ENCODE peak calls at places on chromosome 13, in four cellular contexts. One of them, this sample, is unnamed.

GRCh38 chr13:28819046-28819747 is 942 bp upstream of the MTUS2 start:
- DNase-seq in SK-N-SH: no peak
- DNase-seq in GM12878: no peak
- DNase-seq in K562: no peak
- DNase-seq in this sample: peak; percentile 16

GRCh38 chr13:73254827-73255226 is 196.0 kb downstream of the KLF5 start:
- DNase-seq in SK-N-SH: no peak
- DNase-seq in GM12878: no peak
- DNase-seq in K562: no peak
- DNase-seq in this sample: no peak

GRCh38 chr13:42173789-42174343 is 98.1 kb upstream of the AKAP11 start:
- DNase-seq in SK-N-SH: no peak
- DNase-seq in GM12878: no peak
- DNase-seq in K562: peak; percentile 4
- DNase-seq in this sample: no peak

GRCh38 chr13:40145139-40145538 is 489.7 kb downstream of the COG6 start:
- DNase-seq in SK-N-SH: no peak
- DNase-seq in GM12878: no peak
- DNase-seq in K562: no peak
- DNase-seq in this sample: no peak

GRCh38 chr13:50410921-50411712 is 395.9 kb downstream of the KCNRG start:
- DNase-seq in SK-N-SH: no peak
- DNase-seq in GM12878: no peak
- DNase-seq in K562: peak; percentile 91
- DNase-seq in this sample: no peak

GRCh38 chr13:45332831-45333219 is 8.2 kb downstream of the TPT1 start:
- DNase-seq in SK-N-SH: no peak
- DNase-seq in GM12878: no peak
- DNase-seq in K562: no peak
- DNase-seq in this sample: no peak

GRCh38 chr13:73248711-73249580 is 190.1 kb downstream of the KLF5 start:
- DNase-seq in SK-N-SH: peak; percentile 31
- DNase-seq in GM12878: no peak
- DNase-seq in K562: no peak
- DNase-seq in this sample: no peak

GRCh38 chr13:40334031-40334430 is 332.4 kb downstream of the FOXO1 start:
- DNase-seq in SK-N-SH: no peak
- DNase-seq in GM12878: no peak
- DNase-seq in K562: no peak
- DNase-seq in this sample: no peak

GRCh38 chr13:23087884-23088283 is 92.9 kb upstream of the SGCG start:
- DNase-seq in SK-N-SH: peak; percentile 34
- DNase-seq in GM12878: no peak
- DNase-seq in K562: peak; percentile 50
- DNase-seq in this sample: peak; percentile 62

GRCh38 chr13:42272776-42273175 is 824 bp downstream of the AKAP11 start:
- DNase-seq in SK-N-SH: no peak
- DNase-seq in GM12878: no peak
- DNase-seq in K562: no peak
- DNase-seq in this sample: no peak

GRCh38 chr13:50149932-50150331 is 134.7 kb downstream of the KCNRG start:
- DNase-seq in SK-N-SH: no peak
- DNase-seq in GM12878: no peak
- DNase-seq in K562: peak; percentile 58
- DNase-seq in this sample: no peak

GRCh38 chr13:111629933-111630332 is 309.5 kb downstream of the TEX29 start:
- DNase-seq in SK-N-SH: no peak
- DNase-seq in GM12878: no peak
- DNase-seq in K562: no peak
- DNase-seq in this sample: no peak

GRCh38 chr13:50421457-50422130 is 406.4 kb downstream of the KCNRG start:
- DNase-seq in SK-N-SH: no peak
- DNase-seq in GM12878: no peak
- DNase-seq in K562: no peak
- DNase-seq in this sample: no peak

GRCh38 chr13:30441304-30441703 is 19.0 kb downstream of the UBE2L5 start:
- DNase-seq in SK-N-SH: no peak
- DNase-seq in GM12878: no peak
- DNase-seq in K562: no peak
- DNase-seq in this sample: no peak

GRCh38 chr13:110471156-110471832 is 90.2 kb downstream of the RAB20 start:
- DNase-seq in SK-N-SH: peak; percentile 46
- DNase-seq in GM12878: no peak
- DNase-seq in K562: no peak
- DNase-seq in this sample: no peak

GRCh38 chr13:103067751-103068563 is 1.7 kb upstream of the SLC10A2 start:
- DNase-seq in SK-N-SH: no peak
- DNase-seq in GM12878: peak; percentile 72
- DNase-seq in K562: no peak
- DNase-seq in this sample: peak; percentile 70

GRCh38 chr13:49655906-49656305 is 27.6 kb downstream of the ARL11 start:
- DNase-seq in SK-N-SH: no peak
- DNase-seq in GM12878: no peak
- DNase-seq in K562: no peak
- DNase-seq in this sample: no peak

GRCh38 chr13:47455581-47455980 is 545.5 kb downstream of the SUCLA2 start:
- DNase-seq in SK-N-SH: peak; percentile 4
- DNase-seq in GM12878: no peak
- DNase-seq in K562: no peak
- DNase-seq in this sample: peak; percentile 12

GRCh38 chr13:95624020-95624419 is 20.5 kb downstream of the DZIP1 start:
- DNase-seq in SK-N-SH: peak; percentile 52
- DNase-seq in GM12878: no peak
- DNase-seq in K562: peak; percentile 59
- DNase-seq in this sample: peak; percentile 14

GRCh38 chr13:100566543-100566942 is 22.0 kb downstream of the GGACT start:
- DNase-seq in SK-N-SH: no peak
- DNase-seq in GM12878: no peak
- DNase-seq in K562: no peak
- DNase-seq in this sample: no peak

GRCh38 chr13:23547000-23547590 is 23.1 kb upstream of the TNFRSF19 start:
- DNase-seq in SK-N-SH: no peak
- DNase-seq in GM12878: no peak
- DNase-seq in K562: no peak
- DNase-seq in this sample: peak; percentile 60

GRCh38 chr13:111485491-111486250 is 165.2 kb downstream of the TEX29 start:
- DNase-seq in SK-N-SH: no peak
- DNase-seq in GM12878: no peak
- DNase-seq in K562: no peak
- DNase-seq in this sample: no peak

GRCh38 chr13:27339299-27339698 is 68.7 kb downstream of the RASL11A start:
- DNase-seq in SK-N-SH: peak; percentile 61
- DNase-seq in GM12878: no peak
- DNase-seq in K562: peak; percentile 61
- DNase-seq in this sample: peak; percentile 75

GRCh38 chr13:63938851-63939250 is 2523.2 kb upstream of the PCDH20 start:
- DNase-seq in SK-N-SH: no peak
- DNase-seq in GM12878: no peak
- DNase-seq in K562: no peak
- DNase-seq in this sample: no peak

GRCh38 chr13:30418075-30418715 is 4.1 kb upstream of the UBE2L5 start:
- DNase-seq in SK-N-SH: no peak
- DNase-seq in GM12878: no peak
- DNase-seq in K562: no peak
- DNase-seq in this sample: no peak

GRCh38 chr13:35723061-35723461 is 246.6 kb upstream of the MAB21L1 start:
- DNase-seq in SK-N-SH: no peak
- DNase-seq in GM12878: no peak
- DNase-seq in K562: no peak
- DNase-seq in this sample: no peak

GRCh38 chr13:99528547-99528946 is 27.3 kb downstream of the TM9SF2 start:
- DNase-seq in SK-N-SH: no peak
- DNase-seq in GM12878: no peak
- DNase-seq in K562: no peak
- DNase-seq in this sample: no peak

GRCh38 chr13:79141082-79141481 is 265.0 kb downstream of the RBM26 start:
- DNase-seq in SK-N-SH: peak; percentile 54
- DNase-seq in GM12878: no peak
- DNase-seq in K562: no peak
- DNase-seq in this sample: no peak

GRCh38 chr13:100473087-100473486 is 115.5 kb downstream of the GGACT start:
- DNase-seq in SK-N-SH: peak; percentile 29
- DNase-seq in GM12878: no peak
- DNase-seq in K562: peak; percentile 14
- DNase-seq in this sample: peak; percentile 42

GRCh38 chr13:36130542-36131214 is 504 bp downstream of the DCLK1 start:
- DNase-seq in SK-N-SH: peak; percentile 80
- DNase-seq in GM12878: no peak
- DNase-seq in K562: no peak
- DNase-seq in this sample: peak; percentile 59

GRCh38 chr13:75153386-75153785 is 328.6 kb downstream of the TBC1D4 start:
- DNase-seq in SK-N-SH: no peak
- DNase-seq in GM12878: no peak
- DNase-seq in K562: no peak
- DNase-seq in this sample: no peak

GRCh38 chr13:102800145-102801041 is 1.5 kb downstream of the BIVM start:
- DNase-seq in SK-N-SH: peak; percentile 95
- DNase-seq in GM12878: no peak
- DNase-seq in K562: peak; percentile 83
- DNase-seq in this sample: peak; percentile 86

GRCh38 chr13:99417821-99418662 is 83.2 kb upstream of the TM9SF2 start:
- DNase-seq in SK-N-SH: no peak
- DNase-seq in GM12878: no peak
- DNase-seq in K562: no peak
- DNase-seq in this sample: no peak

DNA sequence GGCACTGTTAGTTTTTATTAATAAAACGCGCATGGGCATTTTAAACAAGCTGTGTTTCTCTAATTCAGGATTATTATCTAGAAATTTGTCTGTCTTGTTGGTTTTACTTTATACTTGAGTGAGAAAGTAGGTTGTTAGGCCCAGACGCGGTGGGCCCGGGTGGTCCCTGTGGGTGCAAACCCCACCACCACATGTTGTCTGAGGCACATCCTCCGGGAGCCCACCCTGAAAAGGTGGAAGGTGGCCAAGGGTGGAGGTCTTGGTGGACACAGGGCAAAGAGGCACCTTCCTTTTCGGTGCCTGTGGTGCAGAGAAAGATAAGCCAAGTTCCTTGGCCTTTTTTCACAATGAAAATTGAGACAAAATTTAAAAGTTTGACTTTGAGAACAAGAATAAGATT is 16.6 kb downstream of the ATP4B start:
- DNase-seq in SK-N-SH: no peak
- DNase-seq in GM12878: no peak
- DNase-seq in K562: no peak
- DNase-seq in this sample: no peak
- TF ChIP-seq USF1 in SK-N-SH: no peak
- TF ChIP-seq USF1 in GM12878: no peak
- TF ChIP-seq USF1 in K562: no peak
- TF ChIP-seq USF1 in this sample: no peak

GRCh38 chr13:43487459-43487858 is 299.3 kb downstream of the ENOX1 start:
- DNase-seq in SK-N-SH: peak; percentile 21
- DNase-seq in GM12878: no peak
- DNase-seq in K562: no peak
- DNase-seq in this sample: no peak
- TF ChIP-seq USF1 in SK-N-SH: no peak
- TF ChIP-seq USF1 in GM12878: no peak
- TF ChIP-seq USF1 in K562: no peak
- TF ChIP-seq USF1 in this sample: no peak

GRCh38 chr13:51833980-51834379 is 11.0 kb downstream of the TMEM272 start:
- DNase-seq in SK-N-SH: no peak
- DNase-seq in GM12878: no peak
- DNase-seq in K562: no peak
- DNase-seq in this sample: no peak

GRCh38 chr13:51831519-51831918 is 13.5 kb downstream of the TMEM272 start:
- DNase-seq in SK-N-SH: no peak
- DNase-seq in GM12878: no peak
- DNase-seq in K562: no peak
- DNase-seq in this sample: no peak

GRCh38 chr13:51834581-51835158 is 10.3 kb downstream of the TMEM272 start:
- DNase-seq in SK-N-SH: peak; percentile 43
- DNase-seq in GM12878: no peak
- DNase-seq in K562: no peak
- DNase-seq in this sample: no peak

GRCh38 chr13:51829236-51829899 is 15.6 kb downstream of the TMEM272 start:
- DNase-seq in SK-N-SH: no peak
- DNase-seq in GM12878: no peak
- DNase-seq in K562: no peak
- DNase-seq in this sample: no peak

GRCh38 chr13:51832471-51833152 is 12.4 kb downstream of the TMEM272 start:
- DNase-seq in SK-N-SH: peak; percentile 39
- DNase-seq in GM12878: no peak
- DNase-seq in K562: no peak
- DNase-seq in this sample: no peak
- TF ChIP-seq USF1 in SK-N-SH: no peak
- TF ChIP-seq USF1 in GM12878: no peak
- TF ChIP-seq USF1 in K562: no peak
- TF ChIP-seq USF1 in this sample: no peak

GRCh38 chr13:93797463-93797862 is 570.9 kb downstream of the GPC6 start:
- DNase-seq in SK-N-SH: no peak
- DNase-seq in GM12878: no peak
- DNase-seq in K562: no peak
- DNase-seq in this sample: no peak

GRCh38 chr13:93789058-93789457 is 562.5 kb downstream of the GPC6 start:
- DNase-seq in SK-N-SH: no peak
- DNase-seq in GM12878: no peak
- DNase-seq in K562: no peak
- DNase-seq in this sample: no peak

GRCh38 chr13:93788456-93788855 is 561.8 kb downstream of the GPC6 start:
- DNase-seq in SK-N-SH: no peak
- DNase-seq in GM12878: no peak
- DNase-seq in K562: no peak
- DNase-seq in this sample: no peak

DNA sequence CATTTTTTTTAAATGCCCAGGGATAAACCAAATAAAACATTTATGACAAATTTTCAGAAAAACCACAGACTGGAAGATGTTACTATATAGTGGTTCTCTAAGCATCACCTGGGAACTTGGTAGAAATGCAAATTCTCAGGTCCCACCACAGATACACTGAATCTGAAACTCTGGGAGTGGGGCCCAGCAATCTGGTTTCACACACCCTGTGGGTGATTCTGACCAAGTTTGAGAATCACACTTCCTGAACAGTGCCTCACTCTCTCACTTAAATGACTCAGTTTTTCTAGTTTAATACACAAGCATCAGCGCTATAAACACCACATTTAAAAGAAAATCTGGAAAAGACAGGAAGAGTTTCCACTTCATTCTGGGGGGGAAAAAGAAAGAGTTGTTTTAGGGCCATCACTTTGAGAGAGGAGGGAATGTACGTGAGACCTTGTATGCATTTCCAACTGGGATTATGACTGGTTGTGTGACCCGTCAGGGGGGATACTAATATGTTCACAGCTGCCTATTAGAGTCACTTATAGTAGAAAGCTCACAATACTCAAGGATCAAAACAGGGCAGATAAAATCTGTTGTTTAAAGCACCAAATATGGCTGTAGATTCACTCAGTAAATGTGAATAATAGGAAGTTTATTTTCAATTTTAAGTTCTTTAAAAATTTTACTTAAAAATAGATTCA is 567.7 kb downstream of the GPC6 start:
- DNase-seq in SK-N-SH: no peak
- DNase-seq in GM12878: no peak
- DNase-seq in K562: no peak
- DNase-seq in this sample: no peak
- TF ChIP-seq USF1 in SK-N-SH: no peak
- TF ChIP-seq USF1 in GM12878: no peak
- TF ChIP-seq USF1 in K562: no peak
- TF ChIP-seq USF1 in this sample: no peak

This sample was measured in WTC11.